ENCODE peak calls at places on chromosome 20, in four cellular contexts. N, L, W and J are unnamed samples.

GRCh38 chr20:63567382-63568169 is 6.5 kb downstream of the HELZ2 start:
- DNase-seq in N (no peak), L (no peak), W (no peak), J (no peak)

GRCh38 chr20:58692579-58693225 is at the start of gene NPEPL1:
- DNase-seq in N (peak), L (peak), W (peak), J (peak)

GRCh38 chr20:10978019-10978702 is 304.4 kb upstream of the JAG1 start:
- DNase-seq in N (no peak), L (no peak), W (no peak), J (no peak)

GRCh38 chr20:24403410-24403809 is 66.0 kb upstream of the SYNDIG1 start:
- DNase-seq in N (no peak), L (peak), W (no peak), J (peak)

GRCh38 chr20:58127731-58128130 is 100.7 kb downstream of the ANKRD60 start:
- DNase-seq in N (no peak), L (peak), W (no peak), J (peak)

GRCh38 chr20:34171640-34172039 is 59.6 kb upstream of the EIF2S2 start:
- DNase-seq in N (no peak), L (no peak), W (no peak), J (no peak)

GRCh38 chr20:1940581-1940980 is 45.4 kb downstream of the SIRPA start:
- DNase-seq in N (no peak), L (no peak), W (no peak), J (peak)

GRCh38 chr20:854601-855000 is 21.1 kb downstream of the FAM110A start:
- DNase-seq in N (no peak), L (peak), W (no peak), J (peak)

GRCh38 chr20:3839328-3839727 is 7.3 kb upstream of the MAVS start:
- DNase-seq in N (no peak), L (no peak), W (peak), J (no peak)

GRCh38 chr20:63967330-63968135 is 2.2 kb downstream of the ZNF512B start:
- DNase-seq in N (peak), L (no peak), W (no peak), J (no peak)

GRCh38 chr20:3135507-3136070 is 24.1 kb downstream of the FASTKD5 start:
- DNase-seq in N (no peak), L (peak), W (no peak), J (peak)

GRCh38 chr20:8933391-8933807 is 135.5 kb upstream of the PLCB4 start:
- DNase-seq in N (no peak), L (no peak), W (no peak), J (no peak)

GRCh38 chr20:19812696-19813095 is 54.6 kb downstream of the RIN2 start:
- DNase-seq in N (no peak), L (no peak), W (no peak), J (no peak)

GRCh38 chr20:44446111-44446722 is 29.5 kb upstream of the TTPAL start:
- DNase-seq in N (no peak), L (no peak), W (no peak), J (no peak)

GRCh38 chr20:38673731-38674177 is 50.5 kb upstream of the SLC32A1 start:
- DNase-seq in N (peak), L (no peak), W (peak), J (no peak)

GRCh38 chr20:58630063-58630462 is 21.0 kb upstream of the STX16 start:
- DNase-seq in N (no peak), L (peak), W (no peak), J (peak)

GRCh38 chr20:61587910-61588309 is 335.8 kb downstream of the CDH4 start:
- DNase-seq in N (no peak), L (no peak), W (no peak), J (no peak)

GRCh38 chr20:8583209-8584106 is 451.4 kb downstream of the PLCB1 start:
- DNase-seq in N (no peak), L (no peak), W (no peak), J (no peak)

GRCh38 chr20:62576815-62577214 is 65.5 kb upstream of the SLCO4A1 start:
- DNase-seq in N (no peak), L (peak), W (peak), J (peak)

GRCh38 chr20:61500791-61501321 is 248.8 kb downstream of the CDH4 start:
- DNase-seq in N (no peak), L (peak), W (peak), J (no peak)

GRCh38 chr20:7971536-7972285 is 31.5 kb upstream of the HAO1 start:
- DNase-seq in N (no peak), L (no peak), W (no peak), J (no peak)

GRCh38 chr20:50856475-50857041 is 61.7 kb downstream of the BCAS4 start:
- DNase-seq in N (no peak), L (no peak), W (no peak), J (no peak)

GRCh38 chr20:58515240-58516212 is at the start of gene APCDD1L:
- DNase-seq in N (no peak), L (peak), W (no peak), J (peak)

GRCh38 chr20:25177890-25178321 is 17.6 kb upstream of the ENTPD6 start:
- DNase-seq in N (no peak), L (peak), W (no peak), J (peak)

GRCh38 chr20:47493175-47493953 is 8.3 kb upstream of the NCOA3 start:
- DNase-seq in N (peak), L (peak), W (no peak), J (peak)

GRCh38 chr20:2507875-2508630 is 662 bp downstream of the ZNF343 start:
- DNase-seq in N (peak), L (peak), W (no peak), J (peak)

GRCh38 chr20:46028110-46028509 is 905 bp upstream of the SLC12A5 start:
- DNase-seq in N (no peak), L (no peak), W (no peak), J (no peak)
- TF ChIP-seq CTCF in N (no peak), L (no peak), W (no peak), J (no peak)

DNA sequence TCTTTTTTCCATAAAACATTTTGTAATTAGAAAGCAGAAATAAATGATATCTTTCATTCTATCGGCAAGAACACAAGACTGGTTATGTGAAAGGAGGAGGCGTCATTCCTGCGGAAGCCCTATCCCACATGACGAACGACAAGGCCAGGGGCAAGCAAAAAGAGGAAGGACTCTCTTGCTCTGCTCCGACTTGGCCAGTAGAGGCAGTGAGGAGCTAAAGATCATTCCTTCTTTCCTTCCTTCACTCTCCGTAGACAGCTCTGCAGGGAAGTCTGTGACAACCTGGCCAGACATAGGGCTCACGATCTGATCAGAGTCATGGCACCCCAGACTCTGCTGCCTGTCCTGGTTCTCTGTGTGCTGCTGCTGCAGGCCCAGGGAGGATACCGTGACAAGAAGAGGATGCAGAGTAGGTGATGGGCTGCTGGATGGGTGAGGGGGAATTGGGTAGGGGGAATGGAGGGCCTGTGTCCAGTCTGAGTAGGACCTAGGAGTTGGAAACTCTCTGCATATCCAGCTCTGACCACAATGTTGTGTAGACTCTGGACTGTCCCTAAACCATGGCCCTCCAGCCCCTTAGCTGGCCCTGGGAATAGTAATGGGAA is at the start of gene WFDC10A:
- DNase-seq in N (no peak), L (peak), W (peak), J (peak)
- TF ChIP-seq CTCF in N (no peak), L (peak), W (peak), J (peak)

GRCh38 chr20:13788167-13788834 is 3.5 kb downstream of the NDUFAF5 start:
- DNase-seq in N (no peak), L (peak), W (peak), J (peak)
- TF ChIP-seq CTCF in N (no peak), L (peak), W (peak), J (peak)

GRCh38 chr20:35644806-35645205 is 19.9 kb downstream of the CPNE1 start:
- DNase-seq in N (no peak), L (no peak), W (no peak), J (no peak)

GRCh38 chr20:35640724-35641123 is 24.0 kb downstream of the CPNE1 start:
- DNase-seq in N (no peak), L (no peak), W (no peak), J (no peak)

GRCh38 chr20:35637266-35637665 is 21.6 kb downstream of the SPAG4 start:
- DNase-seq in N (no peak), L (no peak), W (no peak), J (no peak)

GRCh38 chr20:35643045-35643444 is 21.7 kb downstream of the CPNE1 start:
- DNase-seq in N (no peak), L (no peak), W (no peak), J (no peak)

DNA sequence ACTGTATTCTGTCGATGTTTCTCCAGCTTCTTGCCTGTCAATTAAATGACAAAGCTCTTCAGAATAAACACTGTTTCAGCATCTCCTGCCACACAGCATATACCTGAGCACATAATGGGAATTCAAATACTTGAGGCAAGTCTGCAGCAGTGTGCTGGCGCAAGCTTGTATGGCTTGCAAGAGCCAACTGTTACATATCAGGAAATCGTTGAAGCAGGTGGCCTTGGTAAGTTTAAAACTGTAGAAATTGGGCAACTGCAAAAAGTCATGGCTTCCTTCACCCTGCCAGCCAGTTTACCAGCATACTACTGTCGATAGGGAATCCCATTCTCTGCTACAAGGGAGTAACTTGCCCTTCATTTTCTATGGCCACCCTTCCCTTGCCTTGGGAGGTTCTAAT is 23.0 kb downstream of the CPNE1 start:
- DNase-seq in N (no peak), L (no peak), W (no peak), J (no peak)
- TF ChIP-seq CTCF in N (no peak), L (no peak), W (no peak), J (no peak)

DNA sequence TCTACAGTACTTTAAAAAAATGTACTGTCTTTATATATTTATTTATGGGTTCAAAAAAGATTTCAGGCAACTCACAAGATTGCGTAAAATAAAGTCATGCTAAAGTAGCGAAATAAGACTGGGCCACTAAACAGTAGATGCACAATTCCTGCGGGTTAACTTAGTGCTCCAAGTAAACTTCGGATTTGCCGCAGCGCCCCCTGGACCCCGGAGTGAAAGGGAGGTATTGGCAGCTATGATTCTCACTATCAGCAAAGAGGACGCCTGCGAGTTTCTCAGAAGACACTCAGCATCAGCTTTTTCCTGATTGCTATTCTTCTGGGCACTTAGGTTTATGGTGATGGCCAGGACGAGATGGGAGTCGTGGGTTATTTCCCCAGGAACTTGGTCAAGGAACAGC is 1.4 kb downstream of the OTOR start:
- DNase-seq in N (no peak), L (no peak), W (peak), J (no peak)
- TF ChIP-seq CTCF in N (no peak), L (no peak), W (peak), J (no peak)

DNA sequence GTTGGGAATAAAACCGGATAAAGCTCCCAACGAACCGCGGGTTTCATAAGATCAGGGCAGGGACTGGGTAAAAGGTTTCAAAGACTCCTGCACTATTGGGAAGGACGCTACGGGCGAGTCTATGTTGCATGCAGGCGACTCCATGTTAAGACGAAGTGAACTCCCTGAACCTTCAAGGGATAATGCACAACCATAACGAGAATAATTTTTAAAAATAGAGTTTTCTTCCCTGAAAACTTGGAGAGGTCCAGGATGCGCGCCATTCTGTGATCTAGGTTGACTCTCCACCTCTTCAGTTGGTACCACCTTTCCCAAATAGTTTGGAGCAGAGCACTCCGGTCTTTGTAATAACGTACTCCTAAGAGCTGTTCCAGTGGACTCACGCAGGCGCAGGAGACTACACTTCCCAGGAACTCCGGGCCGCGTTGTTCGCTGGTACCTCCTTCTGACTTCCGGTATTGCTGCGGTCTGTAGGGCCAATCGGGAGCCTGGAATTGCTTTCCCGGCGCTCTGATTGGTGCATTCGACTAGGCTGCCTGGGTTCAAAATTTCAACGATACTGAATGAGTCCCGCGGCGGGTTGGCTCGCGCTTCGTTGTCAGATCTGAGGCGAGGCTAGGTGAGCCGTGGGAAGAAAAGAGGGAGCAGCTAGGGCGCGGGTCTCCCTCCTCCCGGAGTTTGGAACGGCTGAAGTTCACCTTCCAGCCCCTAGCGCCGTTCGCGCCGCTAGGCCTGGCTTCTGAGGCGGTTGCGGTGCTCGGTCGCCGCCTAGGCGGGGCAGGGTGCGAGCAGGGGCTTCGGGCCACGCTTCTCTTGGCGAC is at the start of gene TPX2:
- DNase-seq in N (peak), L (peak), W (peak), J (peak)
- TF ChIP-seq CTCF in N (no peak), L (no peak), W (no peak), J (peak)

DNA sequence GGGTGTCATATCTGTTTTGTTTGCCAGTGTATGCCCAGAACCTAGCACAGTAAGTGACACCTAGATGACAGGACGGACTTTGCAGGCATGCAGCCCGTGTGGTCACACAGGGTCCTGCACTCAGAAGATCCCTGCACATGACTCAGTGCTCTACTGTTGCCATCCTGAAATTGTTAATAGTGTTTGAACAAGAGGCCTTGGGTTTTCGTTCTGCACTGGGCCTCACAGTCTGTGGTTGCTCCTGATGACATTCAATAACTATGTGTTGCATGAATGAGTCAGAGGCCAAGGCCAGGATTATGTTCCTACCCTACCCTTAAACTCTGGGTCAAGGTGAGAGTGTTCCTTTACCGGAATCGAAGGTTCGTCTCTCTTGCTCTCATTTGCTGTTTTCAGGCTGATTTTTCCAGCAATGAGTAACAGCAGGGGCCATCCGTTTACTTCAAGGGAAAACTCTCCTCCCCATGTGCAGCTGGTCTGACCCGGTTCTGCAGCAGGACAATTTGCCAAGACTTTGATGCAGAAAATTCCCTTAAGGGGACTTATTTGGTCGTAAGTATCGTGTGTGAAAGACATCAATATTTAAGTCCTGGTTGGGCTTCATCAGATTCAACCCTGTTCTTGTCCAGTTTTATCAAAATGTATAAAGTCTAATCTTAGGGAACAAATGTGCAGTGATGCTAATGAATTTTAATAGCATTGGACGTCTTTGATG is 13.0 kb upstream of the PFDN4 start:
- DNase-seq in N (no peak), L (peak), W (no peak), J (peak)
- TF ChIP-seq CTCF in N (no peak), L (peak), W (peak), J (peak)